ENCODE peak calls at places on chromosomes 11 and 22, in nine cellular contexts. T is body of pancreas, K is heart right ventricle, D is astrocyte, W is A673, M is cardiac muscle cell, B is GM12865, Z is lower lobe of right lung, X is kidney. Y is an unnamed sample.

GRCh38 chr22:17103351-17103750 is 17.8 kb downstream of the TMEM121B start:
- DNase-seq in X (no peak), T (no peak), K (no peak), B (no peak), Z (no peak), M (no peak), W (no peak), D (no peak), Y (no peak)

GRCh38 chr11:8011981-8012444 is 24.9 kb downstream of the EIF3F start:
- DNase-seq in Z (no peak), M (peak), B (no peak), W (no peak), K (no peak), D (peak), X (no peak), T (no peak), Y (no peak)

GRCh38 chr11:110373061-110373702 is 56.6 kb upstream of the FDX1 start:
- DNase-seq in B (peak), M (peak), W (no peak), Z (no peak), T (no peak), K (no peak), X (no peak), D (peak), Y (no peak)

GRCh38 chr11:111737877-111738205 is 28.3 kb downstream of the PPP2R1B start:
- DNase-seq in W (no peak), B (no peak), D (no peak), Z (no peak), K (no peak), X (no peak), T (no peak), M (peak), Y (peak)

GRCh38 chr11:70510571-70510970 is 112.2 kb downstream of the CTTN start:
- DNase-seq in B (no peak), D (no peak), W (no peak), T (no peak), X (peak), M (no peak), Z (no peak), K (no peak), Y (no peak)

GRCh38 chr22:44023404-44024287 is 456 bp upstream of the PARVB start:
- DNase-seq in Z (peak), D (peak), X (peak), W (peak), M (peak), B (peak), T (peak), K (peak), Y (peak)

GRCh38 chr11:114169321-114169749 is 109.8 kb downstream of the ZBTB16 start:
- DNase-seq in K (no peak), T (peak), Z (no peak), M (no peak), X (no peak), D (no peak), B (no peak), W (no peak), Y (peak)

GRCh38 chr11:7490054-7490453 is 4.7 kb downstream of the OLFML1 start:
- DNase-seq in X (no peak), D (peak), B (no peak), Z (no peak), W (no peak), M (peak), T (no peak), K (no peak), Y (no peak)

GRCh38 chr11:102061276-102061675 is 14.0 kb downstream of the CFAP300 start:
- DNase-seq in B (no peak), T (no peak), M (peak), W (peak), X (no peak), Z (no peak), K (no peak), D (no peak), Y (no peak)

GRCh38 chr11:119167933-119168332 is 592 bp upstream of the NLRX1 start:
- DNase-seq in D (no peak), T (no peak), X (no peak), M (no peak), K (no peak), Z (no peak), B (no peak), W (no peak), Y (no peak)

GRCh38 chr11:127939000-127939399 is 648.4 kb downstream of the ETS1 start:
- DNase-seq in K (no peak), Z (no peak), M (no peak), T (no peak), B (no peak), X (no peak), W (no peak), D (no peak), Y (no peak)

GRCh38 chr11:46330887-46331652 is 16.2 kb upstream of the DGKZ start:
- DNase-seq in T (no peak), D (no peak), X (no peak), K (no peak), B (no peak), Z (no peak), W (peak), M (peak), Y (no peak)

GRCh38 chr11:6312106-6312505 is 8.2 kb downstream of the CAVIN3 start:
- DNase-seq in T (no peak), M (no peak), W (no peak), X (no peak), B (no peak), K (no peak), Z (no peak), D (no peak), Y (no peak)

GRCh38 chr22:37088108-37088605 is 21.4 kb downstream of the TMPRSS6 start:
- DNase-seq in W (peak), B (no peak), D (no peak), M (no peak), X (no peak), K (no peak), Z (no peak), T (no peak), Y (no peak)

GRCh38 chr22:43931771-43932170 is 8.2 kb downstream of the PNPLA3 start:
- DNase-seq in Z (no peak), K (no peak), B (no peak), M (no peak), W (no peak), X (no peak), T (no peak), D (no peak), Y (no peak)

GRCh38 chr11:92569717-92570116 is 345.1 kb downstream of the FAT3 start:
- DNase-seq in T (no peak), M (no peak), W (no peak), Z (no peak), K (no peak), X (no peak), B (no peak), D (no peak), Y (no peak)

GRCh38 chr11:99822846-99823565 is 802.3 kb downstream of the CNTN5 start:
- DNase-seq in D (peak), M (no peak), K (no peak), B (no peak), W (no peak), X (no peak), Z (no peak), T (no peak), Y (no peak)

GRCh38 chr22:28440517-28441366 is 238.9 kb downstream of the TTC28 start:
- DNase-seq in D (peak), T (peak), B (no peak), Z (no peak), M (peak), W (no peak), K (no peak), X (no peak), Y (no peak)

GRCh38 chr11:733072-733471 is 14.2 kb upstream of the TALDO1 start:
- DNase-seq in T (no peak), K (no peak), W (no peak), X (no peak), M (no peak), Z (no peak), D (no peak), B (no peak), Y (no peak)

GRCh38 chr11:73478737-73479347 is 102.6 kb downstream of the RELT start:
- DNase-seq in Z (no peak), D (peak), W (peak), K (no peak), X (no peak), B (peak), T (no peak), M (peak), Y (no peak)

GRCh38 chr11:18697581-18697980 is 998 bp upstream of the TMEM86A start:
- DNase-seq in W (no peak), D (no peak), T (no peak), X (no peak), B (no peak), Z (no peak), K (no peak), M (no peak), Y (no peak)

GRCh38 chr11:123374622-123374968 is 55.5 kb upstream of the GRAMD1B start:
- DNase-seq in W (no peak), Z (no peak), T (no peak), X (no peak), M (no peak), K (no peak), D (no peak), B (no peak), Y (no peak)

GRCh38 chr22:27370281-27370680 is 431.3 kb downstream of the MN1 start:
- DNase-seq in W (no peak), Z (no peak), B (no peak), X (no peak), D (no peak), M (peak), K (no peak), T (no peak), Y (no peak)

GRCh38 chr11:29162490-29162889 is 854.3 kb downstream of the KCNA4 start:
- DNase-seq in B (no peak), Z (no peak), M (peak), D (no peak), X (no peak), K (no peak), W (no peak), T (no peak), Y (no peak)

GRCh38 chr11:62974848-62975522 is 9.8 kb downstream of the SLC22A6 start:
- DNase-seq in B (peak), T (peak), M (peak), K (peak), X (no peak), Z (no peak), D (no peak), W (peak), Y (no peak)

GRCh38 chr11:7167976-7168740 is 79.4 kb downstream of the RBMXL2 start:
- DNase-seq in B (no peak), W (peak), K (no peak), T (no peak), Z (no peak), D (no peak), X (no peak), M (no peak), Y (no peak)

GRCh38 chr22:47107431-47107830 is 345.0 kb downstream of the TBC1D22A start:
- DNase-seq in T (no peak), D (peak), W (no peak), B (no peak), M (peak), Z (no peak), K (no peak), X (no peak), Y (no peak)

GRCh38 chr11:74332272-74332671 is 20.8 kb upstream of the P4HA3 start:
- DNase-seq in Z (no peak), B (no peak), D (no peak), T (no peak), K (no peak), W (no peak), X (no peak), M (no peak), Y (no peak)

GRCh38 chr22:38906024-38906423 is 34.0 kb upstream of the CBX6 start:
- DNase-seq in W (no peak), T (no peak), D (no peak), X (no peak), M (no peak), K (no peak), Z (no peak), B (no peak), Y (no peak)

GRCh38 chr22:24432059-24432853 is 4.9 kb downstream of the ADORA2A start:
- DNase-seq in M (peak), B (no peak), D (peak), W (peak), Z (no peak), K (peak), T (peak), X (peak), Y (peak)

GRCh38 chr22:36381513-36382079 is 6.2 kb downstream of the MYH9 start:
- DNase-seq in K (no peak), Z (no peak), W (no peak), D (no peak), B (no peak), X (no peak), M (no peak), T (no peak), Y (no peak)

GRCh38 chr11:82994615-82995014 is 77.1 kb downstream of the RAB30 start:
- DNase-seq in X (no peak), Z (no peak), T (no peak), M (no peak), D (no peak), K (no peak), B (no peak), W (peak), Y (no peak)

GRCh38 chr11:69075421-69076128 is 26.8 kb downstream of the TPCN2 start:
- DNase-seq in X (no peak), Z (no peak), T (peak), D (peak), W (no peak), M (peak), K (peak), B (no peak), Y (peak)

GRCh38 chr11:17898782-17899181 is 114.1 kb downstream of the SERGEF start:
- DNase-seq in T (no peak), B (no peak), D (no peak), W (peak), X (no peak), Z (no peak), K (no peak), M (no peak), Y (no peak)

GRCh38 chr22:25085930-25086901 is 113.4 kb upstream of the CRYBB3 start:
- DNase-seq in W (peak), Z (no peak), B (peak), K (peak), X (peak), T (peak), M (peak), D (peak), Y (peak)

DNA sequence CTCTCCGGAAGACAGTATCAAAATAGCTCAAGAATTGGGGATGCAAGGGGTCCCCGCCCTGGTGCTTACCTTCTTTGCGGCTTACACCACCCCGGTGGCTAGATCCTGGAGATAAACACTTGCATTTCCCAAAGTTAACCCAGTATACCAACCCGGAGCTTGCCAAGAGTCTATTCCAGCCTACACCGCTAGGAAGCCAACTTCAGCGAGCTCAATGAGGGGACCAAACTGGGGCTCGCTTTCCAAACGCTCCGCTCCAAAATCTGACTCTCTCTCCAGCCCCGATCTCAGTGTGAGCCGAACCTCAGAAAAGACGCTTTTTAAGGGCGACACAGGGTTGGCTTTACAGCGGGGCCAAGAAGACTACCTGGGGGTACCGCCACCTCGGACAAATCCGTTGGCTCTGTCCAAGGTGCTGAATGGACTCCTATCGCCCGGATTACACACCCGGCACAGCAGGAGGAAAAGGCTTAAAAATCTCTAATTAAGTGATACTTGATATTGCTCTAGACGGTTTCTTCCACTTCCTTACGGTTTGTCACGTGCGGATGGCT is 20.1 kb upstream of the BDNF start:
- DNase-seq in B (peak), D (no peak), M (peak), X (no peak), T (peak), W (peak), Z (no peak), K (no peak), Y (no peak)
- TF ChIP-seq CTCF in B (no peak), D (no peak), M (peak), X (no peak), T (no peak), W (no peak), Z (no peak), K (no peak), Y (no peak)

GRCh38 chr22:30425327-30425615 is 297 bp upstream of the MTFP1 start:
- DNase-seq in D (no peak), T (no peak), M (no peak), B (no peak), X (peak), W (no peak), Z (no peak), K (no peak), Y (no peak)

GRCh38 chr22:30423296-30423958 is 2.1 kb upstream of the MTFP1 start:
- DNase-seq in B (peak), X (peak), Z (peak), W (no peak), M (no peak), D (no peak), T (no peak), K (peak), Y (no peak)

GRCh38 chr22:30423959-30424380 is 1.6 kb upstream of the MTFP1 start:
- DNase-seq in T (peak), B (peak), D (peak), Z (peak), W (peak), K (peak), M (peak), X (peak), Y (peak)

GRCh38 chr22:30425616-30426394 is at the start of gene MTFP1:
- DNase-seq in K (peak), X (peak), B (peak), Z (peak), W (peak), M (peak), T (peak), D (peak), Y (peak)

DNA sequence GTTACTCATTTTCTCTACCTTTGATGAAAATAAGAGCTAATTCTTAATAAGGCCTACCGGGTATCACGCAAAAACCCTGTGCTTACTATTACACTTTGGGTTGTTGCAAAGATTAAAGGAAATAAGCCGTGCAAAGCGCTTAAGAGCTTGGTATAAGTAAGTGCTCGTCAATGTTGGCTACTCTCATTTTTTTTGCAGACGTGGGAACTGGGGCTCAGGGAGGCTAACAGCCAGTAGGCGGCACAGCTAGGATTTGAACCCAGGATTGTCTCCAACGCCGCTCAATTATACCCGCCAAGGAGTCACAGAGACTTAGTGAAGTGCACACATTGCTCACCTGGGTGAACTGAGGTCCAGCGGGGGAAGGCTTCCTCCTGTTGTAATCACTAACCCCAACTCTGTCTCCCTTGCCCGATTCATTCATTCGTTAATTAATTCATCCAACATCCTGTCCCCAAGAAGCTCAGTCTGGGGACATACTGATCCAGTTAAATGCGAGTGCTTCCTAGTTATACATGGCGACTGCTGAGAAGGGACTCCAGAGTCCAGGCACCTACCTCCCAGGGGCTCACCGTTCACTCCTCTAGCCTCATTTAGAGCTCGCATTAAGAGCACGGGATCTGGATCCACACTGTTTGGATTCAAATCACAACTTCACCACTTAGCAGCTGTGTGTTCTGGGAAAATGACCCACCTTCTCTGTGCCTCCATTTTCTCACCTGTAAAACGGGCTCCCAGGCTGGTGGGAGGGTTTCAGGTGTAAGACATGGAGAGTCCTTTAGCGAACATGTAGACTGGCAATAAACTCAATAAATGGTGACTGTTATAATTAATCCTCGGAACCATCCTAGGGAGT is 869 bp upstream of the MTFP1 start:
- DNase-seq in W (peak), Z (no peak), X (peak), M (no peak), B (peak), K (no peak), D (no peak), T (no peak), Y (no peak)
- TF ChIP-seq CTCF in W (no peak), Z (no peak), X (no peak), M (no peak), B (peak), K (no peak), D (no peak), T (no peak), Y (no peak)

DNA sequence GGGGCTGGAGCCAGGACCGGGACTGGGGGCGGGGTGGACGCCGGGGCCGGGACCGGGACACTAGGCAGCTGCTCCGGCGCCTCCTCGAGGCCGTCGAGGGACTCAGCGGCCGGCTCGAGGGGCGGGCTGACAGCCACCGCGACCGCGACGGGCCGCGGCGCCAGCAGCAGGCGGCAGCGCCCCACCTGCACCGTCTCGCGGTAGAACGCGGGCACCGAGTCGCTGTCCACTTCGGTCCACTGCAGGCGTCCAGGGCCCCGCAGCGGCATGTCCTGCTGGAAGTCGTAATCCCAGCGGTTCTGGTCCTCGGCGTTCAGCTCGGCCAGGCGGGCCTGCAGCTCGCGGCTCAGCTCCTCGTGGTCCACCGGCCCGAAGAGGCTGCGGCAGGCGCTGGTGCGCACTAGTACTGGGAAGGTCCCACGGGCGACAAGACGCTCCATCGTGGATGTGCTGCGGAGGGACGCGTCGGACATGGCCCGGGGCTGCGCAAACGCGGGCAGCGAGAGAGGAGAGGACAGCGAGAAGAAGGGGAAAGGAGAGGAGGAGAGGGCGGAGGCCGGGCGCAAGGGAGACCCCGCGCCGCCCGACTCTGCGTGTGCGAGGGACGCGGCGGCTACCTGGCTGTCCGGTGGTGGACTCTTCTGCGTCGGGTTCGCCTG is 429 bp downstream of the CDKN1C start:
- DNase-seq in X (peak), B (no peak), M (peak), W (peak), K (peak), T (peak), Z (peak), D (no peak), Y (peak)
- TF ChIP-seq CTCF in X (peak), B (peak), M (peak), W (no peak), K (peak), T (peak), Z (peak), D (no peak), Y (peak)

DNA sequence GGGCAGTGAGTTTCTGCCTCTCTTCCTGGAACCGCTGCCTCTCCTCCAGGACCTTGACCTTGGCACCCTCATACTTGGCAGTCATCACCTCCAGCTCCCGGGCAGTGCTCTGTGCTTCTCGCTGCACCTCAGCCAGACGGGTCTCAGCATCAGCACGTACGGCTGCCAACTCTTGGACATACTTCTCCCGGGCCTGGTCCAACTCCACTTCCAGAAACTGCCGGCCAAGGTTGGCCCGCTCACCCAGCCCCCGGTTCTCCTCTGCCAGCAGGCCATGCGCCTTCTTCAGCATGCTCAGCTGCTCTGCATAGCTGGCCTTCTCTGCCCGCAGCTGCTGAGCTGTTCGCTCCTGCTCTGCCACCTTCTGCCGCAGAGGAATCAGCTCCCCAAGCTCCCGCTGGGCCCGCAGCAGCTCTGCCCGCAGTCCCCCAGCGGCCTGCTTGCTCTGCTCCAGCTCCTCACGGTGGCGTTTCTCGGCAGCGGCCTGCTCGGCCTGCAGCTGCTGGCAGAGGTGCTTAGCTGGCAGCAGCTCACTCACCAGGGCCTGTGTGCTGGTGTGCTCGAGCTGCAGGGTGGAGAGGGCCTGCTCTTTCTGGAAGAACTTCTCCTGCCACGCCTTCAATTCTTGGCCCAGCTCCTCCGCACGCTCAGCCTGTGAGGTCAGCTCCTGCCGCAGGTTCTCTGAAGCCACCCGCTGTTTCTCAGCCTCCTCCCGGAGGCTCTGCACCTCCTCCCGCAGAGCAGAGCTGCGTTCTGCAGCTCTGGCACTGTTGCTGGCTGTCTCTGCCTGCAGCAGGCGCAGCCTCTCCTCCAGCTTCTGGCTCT is 14.4 kb downstream of the IL18BP start:
- DNase-seq in X (peak), D (peak), W (no peak), B (no peak), T (peak), M (peak), Z (peak), K (peak), Y (peak)
- TF ChIP-seq CTCF in X (no peak), D (no peak), W (no peak), B (no peak), T (no peak), M (no peak), Z (no peak), K (no peak), Y (peak)

Y was measured in tibial artery.